ENCODE peak calls at places on chromosomes 7 and 10, in five cellular contexts. One of them, this sample, is unnamed.

GRCh38 chr7:41255113-41255512 is 447.8 kb downstream of the INHBA start:
- DNase-seq in fibroblast of the aortic adventitia: no peak
- DNase-seq in activated T-cell treated with anti-CD3 and anti-CD28 coated beads for 24 hours: no peak
- DNase-seq in HuH-7.5: no peak
- DNase-seq in stimulated activated CD4-positive, alpha-beta T cell treated with anti-CD3 and anti-CD28 coated beads, Interleukin-1b, Interleukin-23, amount 100 ng/mL, for 4 hours: no peak
- DNase-seq in this sample: no peak

GRCh38 chr10:43710772-43711471 is 62.2 kb upstream of the ZNF32 start:
- DNase-seq in stimulated activated CD4-positive, alpha-beta T cell treated with anti-CD3 and anti-CD28 coated beads, Interleukin-1b, Interleukin-23, amount 100 ng/mL, for 4 hours: no peak
- DNase-seq in activated T-cell treated with anti-CD3 and anti-CD28 coated beads for 24 hours: no peak
- DNase-seq in HuH-7.5: no peak
- DNase-seq in fibroblast of the aortic adventitia: no peak
- DNase-seq in this sample: no peak

GRCh38 chr10:101569838-101570763 is 18.0 kb downstream of the POLL start:
- DNase-seq in stimulated activated CD4-positive, alpha-beta T cell treated with anti-CD3 and anti-CD28 coated beads, Interleukin-1b, Interleukin-23, amount 100 ng/mL, for 4 hours: peak; percentile 79
- DNase-seq in HuH-7.5: peak; percentile 89
- DNase-seq in fibroblast of the aortic adventitia: peak; percentile 63
- DNase-seq in activated T-cell treated with anti-CD3 and anti-CD28 coated beads for 24 hours: peak; percentile 74
- DNase-seq in this sample: peak; percentile 80

GRCh38 chr10:97016728-97017473 is 168.9 kb downstream of the SLIT1 start:
- DNase-seq in activated T-cell treated with anti-CD3 and anti-CD28 coated beads for 24 hours: no peak
- DNase-seq in fibroblast of the aortic adventitia: no peak
- DNase-seq in stimulated activated CD4-positive, alpha-beta T cell treated with anti-CD3 and anti-CD28 coated beads, Interleukin-1b, Interleukin-23, amount 100 ng/mL, for 4 hours: no peak
- DNase-seq in HuH-7.5: no peak
- DNase-seq in this sample: peak; percentile 50

GRCh38 chr10:129744134-129744895 is 219.8 kb downstream of the EBF3 start:
- DNase-seq in stimulated activated CD4-positive, alpha-beta T cell treated with anti-CD3 and anti-CD28 coated beads, Interleukin-1b, Interleukin-23, amount 100 ng/mL, for 4 hours: no peak
- DNase-seq in activated T-cell treated with anti-CD3 and anti-CD28 coated beads for 24 hours: no peak
- DNase-seq in fibroblast of the aortic adventitia: no peak
- DNase-seq in HuH-7.5: no peak
- DNase-seq in this sample: no peak

GRCh38 chr10:125020386-125020785 is 78.5 kb downstream of the ZRANB1 start:
- DNase-seq in HuH-7.5: no peak
- DNase-seq in stimulated activated CD4-positive, alpha-beta T cell treated with anti-CD3 and anti-CD28 coated beads, Interleukin-1b, Interleukin-23, amount 100 ng/mL, for 4 hours: no peak
- DNase-seq in activated T-cell treated with anti-CD3 and anti-CD28 coated beads for 24 hours: no peak
- DNase-seq in fibroblast of the aortic adventitia: no peak
- DNase-seq in this sample: no peak

GRCh38 chr10:97682042-97682441 is 5.0 kb downstream of the AVPI1 start:
- DNase-seq in HuH-7.5: peak; percentile 46
- DNase-seq in activated T-cell treated with anti-CD3 and anti-CD28 coated beads for 24 hours: no peak
- DNase-seq in fibroblast of the aortic adventitia: no peak
- DNase-seq in stimulated activated CD4-positive, alpha-beta T cell treated with anti-CD3 and anti-CD28 coated beads, Interleukin-1b, Interleukin-23, amount 100 ng/mL, for 4 hours: no peak
- DNase-seq in this sample: no peak

GRCh38 chr10:35416628-35417625 is 80.6 kb downstream of the CCNY start:
- DNase-seq in HuH-7.5: no peak
- DNase-seq in fibroblast of the aortic adventitia: no peak
- DNase-seq in stimulated activated CD4-positive, alpha-beta T cell treated with anti-CD3 and anti-CD28 coated beads, Interleukin-1b, Interleukin-23, amount 100 ng/mL, for 4 hours: no peak
- DNase-seq in activated T-cell treated with anti-CD3 and anti-CD28 coated beads for 24 hours: no peak
- DNase-seq in this sample: no peak

GRCh38 chr10:95356-96115 is 39.7 kb upstream of the ZMYND11 start:
- DNase-seq in activated T-cell treated with anti-CD3 and anti-CD28 coated beads for 24 hours: no peak
- DNase-seq in stimulated activated CD4-positive, alpha-beta T cell treated with anti-CD3 and anti-CD28 coated beads, Interleukin-1b, Interleukin-23, amount 100 ng/mL, for 4 hours: no peak
- DNase-seq in fibroblast of the aortic adventitia: no peak
- DNase-seq in HuH-7.5: no peak
- DNase-seq in this sample: no peak

GRCh38 chr10:19310121-19310520 is 261.5 kb downstream of the MALRD1 start:
- DNase-seq in HuH-7.5: no peak
- DNase-seq in stimulated activated CD4-positive, alpha-beta T cell treated with anti-CD3 and anti-CD28 coated beads, Interleukin-1b, Interleukin-23, amount 100 ng/mL, for 4 hours: no peak
- DNase-seq in fibroblast of the aortic adventitia: peak; percentile 45
- DNase-seq in activated T-cell treated with anti-CD3 and anti-CD28 coated beads for 24 hours: no peak
- DNase-seq in this sample: no peak

GRCh38 chr10:97977673-97978072 is 52.7 kb downstream of the CRTAC1 start:
- DNase-seq in stimulated activated CD4-positive, alpha-beta T cell treated with anti-CD3 and anti-CD28 coated beads, Interleukin-1b, Interleukin-23, amount 100 ng/mL, for 4 hours: no peak
- DNase-seq in fibroblast of the aortic adventitia: no peak
- DNase-seq in activated T-cell treated with anti-CD3 and anti-CD28 coated beads for 24 hours: no peak
- DNase-seq in HuH-7.5: no peak
- DNase-seq in this sample: no peak

GRCh38 chr7:34662058-34662457 is 4.0 kb downstream of the NPSR1 start:
- DNase-seq in HuH-7.5: no peak
- DNase-seq in activated T-cell treated with anti-CD3 and anti-CD28 coated beads for 24 hours: no peak
- DNase-seq in fibroblast of the aortic adventitia: no peak
- DNase-seq in stimulated activated CD4-positive, alpha-beta T cell treated with anti-CD3 and anti-CD28 coated beads, Interleukin-1b, Interleukin-23, amount 100 ng/mL, for 4 hours: no peak
- DNase-seq in this sample: no peak

GRCh38 chr7:147509052-147509480 is 1081.5 kb upstream of the C7orf33 start:
- DNase-seq in activated T-cell treated with anti-CD3 and anti-CD28 coated beads for 24 hours: no peak
- DNase-seq in stimulated activated CD4-positive, alpha-beta T cell treated with anti-CD3 and anti-CD28 coated beads, Interleukin-1b, Interleukin-23, amount 100 ng/mL, for 4 hours: no peak
- DNase-seq in HuH-7.5: no peak
- DNase-seq in fibroblast of the aortic adventitia: peak; percentile 65
- DNase-seq in this sample: no peak

GRCh38 chr7:135877799-135878198 is 99.4 kb downstream of the MTPN start:
- DNase-seq in stimulated activated CD4-positive, alpha-beta T cell treated with anti-CD3 and anti-CD28 coated beads, Interleukin-1b, Interleukin-23, amount 100 ng/mL, for 4 hours: no peak
- DNase-seq in activated T-cell treated with anti-CD3 and anti-CD28 coated beads for 24 hours: no peak
- DNase-seq in fibroblast of the aortic adventitia: peak; percentile 37
- DNase-seq in HuH-7.5: no peak
- DNase-seq in this sample: no peak

GRCh38 chr10:104049497-104050250 is 36.0 kb downstream of the COL17A1 start:
- DNase-seq in HuH-7.5: no peak
- DNase-seq in fibroblast of the aortic adventitia: peak; percentile 84
- DNase-seq in stimulated activated CD4-positive, alpha-beta T cell treated with anti-CD3 and anti-CD28 coated beads, Interleukin-1b, Interleukin-23, amount 100 ng/mL, for 4 hours: no peak
- DNase-seq in activated T-cell treated with anti-CD3 and anti-CD28 coated beads for 24 hours: no peak
- DNase-seq in this sample: no peak

GRCh38 chr10:24951201-24952145 is 933 bp downstream of the PRTFDC1 start:
- DNase-seq in HuH-7.5: peak; percentile 38
- DNase-seq in activated T-cell treated with anti-CD3 and anti-CD28 coated beads for 24 hours: no peak
- DNase-seq in stimulated activated CD4-positive, alpha-beta T cell treated with anti-CD3 and anti-CD28 coated beads, Interleukin-1b, Interleukin-23, amount 100 ng/mL, for 4 hours: no peak
- DNase-seq in fibroblast of the aortic adventitia: peak; percentile 43
- DNase-seq in this sample: peak; percentile 3

GRCh38 chr10:120580651-120581259 is 123.7 kb downstream of the PLPP4 start:
- DNase-seq in fibroblast of the aortic adventitia: peak; percentile 46
- DNase-seq in activated T-cell treated with anti-CD3 and anti-CD28 coated beads for 24 hours: no peak
- DNase-seq in stimulated activated CD4-positive, alpha-beta T cell treated with anti-CD3 and anti-CD28 coated beads, Interleukin-1b, Interleukin-23, amount 100 ng/mL, for 4 hours: no peak
- DNase-seq in HuH-7.5: no peak
- DNase-seq in this sample: no peak

GRCh38 chr7:2719007-2719406 is 31.0 kb downstream of the AMZ1 start:
- DNase-seq in fibroblast of the aortic adventitia: no peak
- DNase-seq in stimulated activated CD4-positive, alpha-beta T cell treated with anti-CD3 and anti-CD28 coated beads, Interleukin-1b, Interleukin-23, amount 100 ng/mL, for 4 hours: peak; percentile 60
- DNase-seq in HuH-7.5: peak; percentile 84
- DNase-seq in activated T-cell treated with anti-CD3 and anti-CD28 coated beads for 24 hours: peak; percentile 46
- DNase-seq in this sample: peak; percentile 73

GRCh38 chr7:34064511-34065158 is 159.3 kb downstream of the BMPER start:
- DNase-seq in activated T-cell treated with anti-CD3 and anti-CD28 coated beads for 24 hours: no peak
- DNase-seq in stimulated activated CD4-positive, alpha-beta T cell treated with anti-CD3 and anti-CD28 coated beads, Interleukin-1b, Interleukin-23, amount 100 ng/mL, for 4 hours: no peak
- DNase-seq in fibroblast of the aortic adventitia: peak; percentile 50
- DNase-seq in HuH-7.5: no peak
- DNase-seq in this sample: no peak

GRCh38 chr10:46228076-46229071 is 58.4 kb upstream of the ANTXRL start:
- DNase-seq in stimulated activated CD4-positive, alpha-beta T cell treated with anti-CD3 and anti-CD28 coated beads, Interleukin-1b, Interleukin-23, amount 100 ng/mL, for 4 hours: peak; percentile 49
- DNase-seq in activated T-cell treated with anti-CD3 and anti-CD28 coated beads for 24 hours: peak; percentile 60
- DNase-seq in fibroblast of the aortic adventitia: peak; percentile 72
- DNase-seq in HuH-7.5: peak; percentile 37
- DNase-seq in this sample: peak; percentile 71

GRCh38 chr7:28613262-28613661 is 200.9 kb downstream of the CREB5 start:
- DNase-seq in HuH-7.5: no peak
- DNase-seq in activated T-cell treated with anti-CD3 and anti-CD28 coated beads for 24 hours: no peak
- DNase-seq in stimulated activated CD4-positive, alpha-beta T cell treated with anti-CD3 and anti-CD28 coated beads, Interleukin-1b, Interleukin-23, amount 100 ng/mL, for 4 hours: no peak
- DNase-seq in fibroblast of the aortic adventitia: no peak
- DNase-seq in this sample: no peak

GRCh38 chr10:62903828-62904227 is 87.7 kb upstream of the EGR2 start:
- DNase-seq in fibroblast of the aortic adventitia: peak; percentile 87
- DNase-seq in stimulated activated CD4-positive, alpha-beta T cell treated with anti-CD3 and anti-CD28 coated beads, Interleukin-1b, Interleukin-23, amount 100 ng/mL, for 4 hours: no peak
- DNase-seq in activated T-cell treated with anti-CD3 and anti-CD28 coated beads for 24 hours: no peak
- DNase-seq in HuH-7.5: no peak
- DNase-seq in this sample: no peak

GRCh38 chr10:68572151-68572550 is 12.0 kb downstream of the TET1 start:
- DNase-seq in stimulated activated CD4-positive, alpha-beta T cell treated with anti-CD3 and anti-CD28 coated beads, Interleukin-1b, Interleukin-23, amount 100 ng/mL, for 4 hours: no peak
- DNase-seq in activated T-cell treated with anti-CD3 and anti-CD28 coated beads for 24 hours: no peak
- DNase-seq in fibroblast of the aortic adventitia: no peak
- DNase-seq in HuH-7.5: no peak
- DNase-seq in this sample: no peak

This sample was measured in stimulated activated naive CD8-positive, alpha-beta T cell treated with anti-CD3 and anti-CD28 coated beads, Interleukin-15, amount 100 ng/mL, for 72 hours.